ENCODE peak calls at places on chromosome 20, in five cellular contexts. One of them, this sample, is unnamed.

GRCh38 chr20:1212607-1213396 is 9.5 kb downstream of the C20orf202 start:
- DNase-seq in CD8-positive, alpha-beta T cell: peak
- DNase-seq in HFF-Myc: peak
- DNase-seq in hepatocyte: peak
- DNase-seq in A549: peak
- DNase-seq in this sample: peak

GRCh38 chr20:62704341-62704948 is 4.2 kb upstream of the NTSR1 start:
- DNase-seq in CD8-positive, alpha-beta T cell: no peak
- DNase-seq in HFF-Myc: peak
- DNase-seq in hepatocyte: peak
- DNase-seq in A549: peak
- DNase-seq in this sample: peak

GRCh38 chr20:51005214-51005613 is 17.7 kb downstream of the KCNG1 start:
- DNase-seq in CD8-positive, alpha-beta T cell: no peak
- DNase-seq in HFF-Myc: no peak
- DNase-seq in hepatocyte: no peak
- DNase-seq in A549: no peak
- DNase-seq in this sample: no peak

GRCh38 chr20:48635791-48636267 is 192.0 kb downstream of the PREX1 start:
- DNase-seq in CD8-positive, alpha-beta T cell: no peak
- DNase-seq in HFF-Myc: no peak
- DNase-seq in hepatocyte: peak
- DNase-seq in A549: peak
- DNase-seq in this sample: no peak

GRCh38 chr20:328596-329324 is 3.4 kb downstream of the SOX12 start:
- DNase-seq in CD8-positive, alpha-beta T cell: peak
- DNase-seq in HFF-Myc: no peak
- DNase-seq in hepatocyte: no peak
- DNase-seq in A549: no peak
- DNase-seq in this sample: no peak

GRCh38 chr20:63095718-63096654 is 89.2 kb upstream of the BHLHE23 start:
- DNase-seq in CD8-positive, alpha-beta T cell: no peak
- DNase-seq in HFF-Myc: no peak
- DNase-seq in hepatocyte: no peak
- DNase-seq in A549: no peak
- DNase-seq in this sample: no peak

GRCh38 chr20:18166241-18166881 is 28.7 kb downstream of the KAT14 start:
- DNase-seq in CD8-positive, alpha-beta T cell: no peak
- DNase-seq in HFF-Myc: no peak
- DNase-seq in hepatocyte: no peak
- DNase-seq in A549: no peak
- DNase-seq in this sample: no peak

GRCh38 chr20:44600758-44601562 is 18.6 kb downstream of the PKIG start:
- DNase-seq in CD8-positive, alpha-beta T cell: no peak
- DNase-seq in HFF-Myc: no peak
- DNase-seq in hepatocyte: no peak
- DNase-seq in A549: no peak
- DNase-seq in this sample: no peak

GRCh38 chr20:8385247-8385646 is 253.2 kb downstream of the PLCB1 start:
- DNase-seq in CD8-positive, alpha-beta T cell: no peak
- DNase-seq in HFF-Myc: no peak
- DNase-seq in hepatocyte: no peak
- DNase-seq in A549: no peak
- DNase-seq in this sample: peak

GRCh38 chr20:63494420-63495166 is 4.3 kb downstream of the EEF1A2 start:
- DNase-seq in CD8-positive, alpha-beta T cell: no peak
- DNase-seq in HFF-Myc: no peak
- DNase-seq in hepatocyte: no peak
- DNase-seq in A549: no peak
- DNase-seq in this sample: no peak

GRCh38 chr20:23435675-23436539 is 3.6 kb upstream of the CSTL1 start:
- DNase-seq in CD8-positive, alpha-beta T cell: no peak
- DNase-seq in HFF-Myc: no peak
- DNase-seq in hepatocyte: peak
- DNase-seq in A549: no peak
- DNase-seq in this sample: no peak

GRCh38 chr20:41664584-41664983 is 46.4 kb upstream of the CHD6 start:
- DNase-seq in CD8-positive, alpha-beta T cell: no peak
- DNase-seq in HFF-Myc: no peak
- DNase-seq in hepatocyte: no peak
- DNase-seq in A549: peak
- DNase-seq in this sample: no peak

GRCh38 chr20:6034134-6034969 is 19.5 kb downstream of the LRRN4 start:
- DNase-seq in CD8-positive, alpha-beta T cell: no peak
- DNase-seq in HFF-Myc: no peak
- DNase-seq in hepatocyte: no peak
- DNase-seq in A549: no peak
- DNase-seq in this sample: no peak

GRCh38 chr20:36214684-36215256 is 21.5 kb upstream of the AAR2 start:
- DNase-seq in CD8-positive, alpha-beta T cell: no peak
- DNase-seq in HFF-Myc: no peak
- DNase-seq in hepatocyte: peak
- DNase-seq in A549: peak
- DNase-seq in this sample: no peak

GRCh38 chr20:35552914-35553313 is 11.0 kb downstream of the ERGIC3 start:
- DNase-seq in CD8-positive, alpha-beta T cell: no peak
- DNase-seq in HFF-Myc: no peak
- DNase-seq in hepatocyte: no peak
- DNase-seq in A549: no peak
- DNase-seq in this sample: no peak

GRCh38 chr20:48795058-48795457 is 32.7 kb downstream of the PREX1 start:
- DNase-seq in CD8-positive, alpha-beta T cell: no peak
- DNase-seq in HFF-Myc: no peak
- DNase-seq in hepatocyte: no peak
- DNase-seq in A549: no peak
- DNase-seq in this sample: no peak

GRCh38 chr20:45485388-45485787 is 15.8 kb downstream of the WFDC2 start:
- DNase-seq in CD8-positive, alpha-beta T cell: no peak
- DNase-seq in HFF-Myc: no peak
- DNase-seq in hepatocyte: no peak
- DNase-seq in A549: no peak
- DNase-seq in this sample: no peak

GRCh38 chr20:38616457-38616856 is 14.8 kb downstream of the ARHGAP40 start:
- DNase-seq in CD8-positive, alpha-beta T cell: no peak
- DNase-seq in HFF-Myc: no peak
- DNase-seq in hepatocyte: no peak
- DNase-seq in A549: no peak
- DNase-seq in this sample: no peak

GRCh38 chr20:50251992-50252491 is 61.4 kb downstream of the CEBPB start:
- DNase-seq in CD8-positive, alpha-beta T cell: no peak
- DNase-seq in HFF-Myc: no peak
- DNase-seq in hepatocyte: no peak
- DNase-seq in A549: no peak
- DNase-seq in this sample: peak

GRCh38 chr20:39910536-39910935 is 778.5 kb downstream of the MAFB start:
- DNase-seq in CD8-positive, alpha-beta T cell: no peak
- DNase-seq in HFF-Myc: no peak
- DNase-seq in hepatocyte: no peak
- DNase-seq in A549: no peak
- DNase-seq in this sample: no peak

GRCh38 chr20:38805502-38805957 is at the start of gene PPP1R16B:
- DNase-seq in CD8-positive, alpha-beta T cell: peak
- DNase-seq in HFF-Myc: no peak
- DNase-seq in hepatocyte: peak
- DNase-seq in A549: no peak
- DNase-seq in this sample: no peak

GRCh38 chr20:18020931-18021330 is 36.8 kb downstream of the OVOL2 start:
- DNase-seq in CD8-positive, alpha-beta T cell: no peak
- DNase-seq in HFF-Myc: no peak
- DNase-seq in hepatocyte: no peak
- DNase-seq in A549: no peak
- DNase-seq in this sample: no peak

GRCh38 chr20:44470327-44470726 is 5.3 kb upstream of the TTPAL start:
- DNase-seq in CD8-positive, alpha-beta T cell: no peak
- DNase-seq in HFF-Myc: no peak
- DNase-seq in hepatocyte: no peak
- DNase-seq in A549: no peak
- DNase-seq in this sample: no peak

GRCh38 chr20:45497971-45498494 is 17.4 kb downstream of the SPINT3 start:
- DNase-seq in CD8-positive, alpha-beta T cell: no peak
- DNase-seq in HFF-Myc: no peak
- DNase-seq in hepatocyte: no peak
- DNase-seq in A549: no peak
- DNase-seq in this sample: no peak

GRCh38 chr20:38680492-38681118 is 43.7 kb upstream of the SLC32A1 start:
- DNase-seq in CD8-positive, alpha-beta T cell: peak
- DNase-seq in HFF-Myc: no peak
- DNase-seq in hepatocyte: peak
- DNase-seq in A549: peak
- DNase-seq in this sample: no peak

GRCh38 chr20:32488066-32488838 is 96.9 kb downstream of the NOL4L start:
- DNase-seq in CD8-positive, alpha-beta T cell: no peak
- DNase-seq in HFF-Myc: no peak
- DNase-seq in hepatocyte: no peak
- DNase-seq in A549: no peak
- DNase-seq in this sample: no peak

GRCh38 chr20:63477061-63477616 is 4.7 kb upstream of the KCNQ2 start:
- DNase-seq in CD8-positive, alpha-beta T cell: no peak
- DNase-seq in HFF-Myc: no peak
- DNase-seq in hepatocyte: no peak
- DNase-seq in A549: no peak
- DNase-seq in this sample: no peak

GRCh38 chr20:45611054-45611453 is 18.5 kb upstream of the WFDC10A start:
- DNase-seq in CD8-positive, alpha-beta T cell: no peak
- DNase-seq in HFF-Myc: peak
- DNase-seq in hepatocyte: no peak
- DNase-seq in A549: no peak
- DNase-seq in this sample: peak

GRCh38 chr20:48139262-48140041 is 354.2 kb upstream of the SULF2 start:
- DNase-seq in CD8-positive, alpha-beta T cell: no peak
- DNase-seq in HFF-Myc: no peak
- DNase-seq in hepatocyte: no peak
- DNase-seq in A549: no peak
- DNase-seq in this sample: peak

GRCh38 chr20:53916173-53916512 is 154.3 kb downstream of the BCAS1 start:
- DNase-seq in CD8-positive, alpha-beta T cell: no peak
- DNase-seq in HFF-Myc: no peak
- DNase-seq in hepatocyte: no peak
- DNase-seq in A549: no peak
- DNase-seq in this sample: no peak
- H3K4me3 ChIP-seq in CD8-positive, alpha-beta T cell: peak
- H3K4me3 ChIP-seq in HFF-Myc: no peak
- H3K4me3 ChIP-seq in hepatocyte: no peak
- H3K4me3 ChIP-seq in A549: peak
- H3K4me3 ChIP-seq in this sample: no peak

GRCh38 chr20:21534453-21534852 is 20.6 kb upstream of the NKX2-2 start:
- DNase-seq in CD8-positive, alpha-beta T cell: no peak
- DNase-seq in HFF-Myc: no peak
- DNase-seq in hepatocyte: no peak
- DNase-seq in A549: no peak
- DNase-seq in this sample: no peak

GRCh38 chr20:21528870-21529269 is 15.0 kb upstream of the NKX2-2 start:
- DNase-seq in CD8-positive, alpha-beta T cell: no peak
- DNase-seq in HFF-Myc: no peak
- DNase-seq in hepatocyte: no peak
- DNase-seq in A549: no peak
- DNase-seq in this sample: no peak

GRCh38 chr20:21526776-21527175 is 12.9 kb upstream of the NKX2-2 start:
- DNase-seq in CD8-positive, alpha-beta T cell: no peak
- DNase-seq in HFF-Myc: no peak
- DNase-seq in hepatocyte: no peak
- DNase-seq in A549: no peak
- DNase-seq in this sample: no peak

GRCh38 chr20:21527908-21528307 is 14.0 kb upstream of the NKX2-2 start:
- DNase-seq in CD8-positive, alpha-beta T cell: no peak
- DNase-seq in HFF-Myc: no peak
- DNase-seq in hepatocyte: no peak
- DNase-seq in A549: no peak
- DNase-seq in this sample: no peak

GRCh38 chr20:21529863-21530262 is 16.0 kb upstream of the NKX2-2 start:
- DNase-seq in CD8-positive, alpha-beta T cell: no peak
- DNase-seq in HFF-Myc: no peak
- DNase-seq in hepatocyte: no peak
- DNase-seq in A549: no peak
- DNase-seq in this sample: no peak
- TF ChIP-seq CTCF in CD8-positive, alpha-beta T cell: peak
- TF ChIP-seq CTCF in HFF-Myc: peak
- TF ChIP-seq CTCF in hepatocyte: peak
- TF ChIP-seq CTCF in A549: peak
- TF ChIP-seq CTCF in this sample: no peak

GRCh38 chr20:57620274-57620990 is at the start of gene ZBP1:
- DNase-seq in CD8-positive, alpha-beta T cell: peak
- DNase-seq in HFF-Myc: no peak
- DNase-seq in hepatocyte: no peak
- DNase-seq in A549: no peak
- DNase-seq in this sample: no peak
- H3K4me3 ChIP-seq in CD8-positive, alpha-beta T cell: peak
- H3K4me3 ChIP-seq in HFF-Myc: no peak
- H3K4me3 ChIP-seq in hepatocyte: no peak
- H3K4me3 ChIP-seq in A549: no peak
- H3K4me3 ChIP-seq in this sample: no peak

GRCh38 chr20:13262701-13263335 is 41.7 kb downstream of the ISM1 start:
- DNase-seq in CD8-positive, alpha-beta T cell: no peak
- DNase-seq in HFF-Myc: no peak
- DNase-seq in hepatocyte: peak
- DNase-seq in A549: no peak
- DNase-seq in this sample: no peak

GRCh38 chr20:13260620-13261279 is 39.7 kb downstream of the ISM1 start:
- DNase-seq in CD8-positive, alpha-beta T cell: no peak
- DNase-seq in HFF-Myc: no peak
- DNase-seq in hepatocyte: no peak
- DNase-seq in A549: no peak
- DNase-seq in this sample: no peak

GRCh38 chr20:13259921-13260320 is 38.8 kb downstream of the ISM1 start:
- DNase-seq in CD8-positive, alpha-beta T cell: no peak
- DNase-seq in HFF-Myc: no peak
- DNase-seq in hepatocyte: no peak
- DNase-seq in A549: no peak
- DNase-seq in this sample: no peak

GRCh38 chr20:13262302-13262650 is 41.2 kb downstream of the ISM1 start:
- DNase-seq in CD8-positive, alpha-beta T cell: no peak
- DNase-seq in HFF-Myc: no peak
- DNase-seq in hepatocyte: no peak
- DNase-seq in A549: no peak
- DNase-seq in this sample: no peak

DNA sequence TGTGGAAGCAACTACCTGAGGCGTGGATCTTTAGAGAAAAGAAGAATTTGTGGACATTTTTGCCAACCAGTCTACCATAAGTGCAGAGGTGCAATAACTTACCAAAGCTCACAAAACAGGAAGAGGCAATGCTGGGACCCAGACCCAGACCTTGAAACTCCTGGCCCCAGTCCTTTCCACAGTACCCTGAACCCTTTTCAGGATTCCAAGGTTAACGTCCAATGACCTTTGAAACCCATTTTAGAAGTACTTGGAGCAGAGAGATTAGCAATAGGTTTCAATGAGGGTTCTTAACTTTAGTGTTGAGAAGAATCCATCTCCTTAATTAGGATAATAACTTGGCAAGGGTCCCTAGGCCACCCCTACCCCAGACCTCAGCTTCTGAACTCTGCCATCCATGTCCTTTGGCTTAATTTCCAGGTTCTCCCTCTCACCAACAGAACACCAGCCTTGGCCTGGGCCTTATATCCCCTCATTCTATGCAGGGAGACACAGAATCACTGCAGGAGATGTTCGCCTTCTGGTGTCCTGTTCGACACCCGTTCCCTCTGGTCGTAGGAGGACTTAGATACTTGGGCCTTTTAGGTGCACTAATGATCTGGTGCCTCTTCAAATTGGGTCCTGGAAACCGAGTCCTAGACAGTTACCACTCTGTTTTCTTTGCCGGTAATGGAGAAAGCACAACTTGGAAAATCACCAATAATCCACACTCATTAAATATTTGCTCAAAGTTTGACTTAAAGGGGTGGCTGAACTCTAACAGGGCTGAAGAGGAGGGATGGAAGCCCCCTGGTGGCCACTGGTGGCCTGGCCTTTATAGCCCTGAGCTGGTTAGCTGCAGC is 40.6 kb downstream of the ISM1 start:
- DNase-seq in CD8-positive, alpha-beta T cell: peak
- DNase-seq in HFF-Myc: no peak
- DNase-seq in hepatocyte: peak
- DNase-seq in A549: peak
- DNase-seq in this sample: no peak
- TF ChIP-seq CTCF in CD8-positive, alpha-beta T cell: peak
- TF ChIP-seq CTCF in HFF-Myc: peak
- TF ChIP-seq CTCF in hepatocyte: peak
- TF ChIP-seq CTCF in A549: peak
- TF ChIP-seq CTCF in this sample: peak

This sample was measured in AG04449.